ENCODE peak calls at places on chromosome 21, in six cellular contexts. J, F, Q, E, P and A are unnamed samples.
A peak's percentile ranks its signal among the peaks of the same experiment; 100 is the strongest.

GRCh38 chr21:33975548-33976081 is 60.0 kb upstream of the ATP5PO start:
- DNase-seq in E (no peak), F (peak; percentile 82), J (no peak), Q (peak; percentile 19), P (peak; percentile 86), A (no peak)

GRCh38 chr21:35075546-35075945 is 26.4 kb upstream of the RUNX1 start:
- DNase-seq in E (no peak), P (peak; percentile 81), J (no peak), Q (peak; percentile 46), F (no peak), A (peak; percentile 59)

GRCh38 chr21:33997432-33997831 is 75.9 kb upstream of the MRPS6 start:
- DNase-seq in F (no peak), P (no peak), Q (no peak), E (no peak), J (no peak), A (no peak)

GRCh38 chr21:43370888-43371570 is 55.9 kb downstream of the SIK1 start:
- DNase-seq in Q (no peak), E (no peak), J (no peak), F (no peak), P (peak; percentile 71), A (no peak)

GRCh38 chr21:29238967-29239289 is 59.8 kb upstream of the BACH1 start:
- DNase-seq in Q (peak; percentile 39), J (no peak), E (no peak), F (peak; percentile 80), P (no peak), A (no peak)

GRCh38 chr21:28068455-28069358 is 924.0 kb downstream of the LTN1 start:
- DNase-seq in Q (no peak), E (no peak), J (no peak), P (no peak), F (no peak), A (no peak)

GRCh38 chr21:35234725-35235124 is 185.6 kb upstream of the RUNX1 start:
- DNase-seq in F (no peak), J (no peak), P (no peak), E (no peak), Q (peak; percentile 76), A (no peak)

GRCh38 chr21:35743571-35743970 is 316.8 kb downstream of the SETD4 start:
- DNase-seq in J (no peak), Q (peak; percentile 23), E (no peak), P (peak; percentile 71), F (no peak), A (no peak)

GRCh38 chr21:46091118-46091517 is 6.8 kb upstream of the COL6A2 start:
- DNase-seq in J (no peak), P (no peak), Q (no peak), E (peak; percentile 65), F (no peak), A (no peak)

GRCh38 chr21:46092811-46093667 is 4.9 kb upstream of the COL6A2 start:
- DNase-seq in Q (no peak), F (no peak), P (no peak), J (no peak), E (no peak), A (no peak)

GRCh38 chr21:46093668-46094400 is 4.1 kb upstream of the COL6A2 start:
- DNase-seq in E (peak; percentile 69), F (no peak), J (peak; percentile 10), P (no peak), Q (no peak), A (no peak)

GRCh38 chr21:46091631-46092025 is 6.3 kb upstream of the COL6A2 start:
- DNase-seq in J (no peak), E (no peak), F (no peak), Q (no peak), P (no peak), A (no peak)

GRCh38 chr21:46092026-46092764 is 5.7 kb upstream of the COL6A2 start:
- DNase-seq in J (peak; percentile 49), P (no peak), F (no peak), Q (peak; percentile 97), E (peak; percentile 93), A (peak; percentile 67)
- H3K4me3 ChIP-seq in J (no peak overlapping the region), P (no peak overlapping the region), F (no peak overlapping the region), Q (no peak overlapping the region), E (peak overlapping the region; percentile 50), A (no peak overlapping the region)

DNA sequence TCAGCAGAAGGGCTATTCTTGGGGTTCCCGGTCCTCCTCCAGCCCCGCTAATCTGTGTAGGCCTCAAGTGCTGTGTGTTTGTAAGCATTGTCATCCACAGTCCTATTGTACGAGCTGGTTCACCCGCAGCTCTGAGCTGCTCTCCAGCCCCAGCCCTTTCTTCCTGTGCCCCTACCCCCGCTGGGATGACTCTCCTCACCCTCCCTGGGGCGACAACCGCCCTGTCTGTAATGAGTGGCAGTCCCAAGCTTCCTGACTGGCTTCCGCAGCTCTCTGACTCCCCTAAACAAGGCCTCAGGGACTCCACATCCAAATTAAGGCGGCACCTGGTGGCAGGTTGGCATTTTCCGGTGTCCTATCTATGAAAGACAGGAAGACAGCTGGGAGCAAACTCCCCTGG is 45.8 kb downstream of the TFF3 start:
- DNase-seq in F (no peak), Q (no peak), P (peak; percentile 16), J (no peak), E (no peak), A (no peak)
- TF ChIP-seq CTCF in F (no peak), Q (no peak), P (peak; percentile 22), J (no peak), E (no peak), A (no peak)

DNA sequence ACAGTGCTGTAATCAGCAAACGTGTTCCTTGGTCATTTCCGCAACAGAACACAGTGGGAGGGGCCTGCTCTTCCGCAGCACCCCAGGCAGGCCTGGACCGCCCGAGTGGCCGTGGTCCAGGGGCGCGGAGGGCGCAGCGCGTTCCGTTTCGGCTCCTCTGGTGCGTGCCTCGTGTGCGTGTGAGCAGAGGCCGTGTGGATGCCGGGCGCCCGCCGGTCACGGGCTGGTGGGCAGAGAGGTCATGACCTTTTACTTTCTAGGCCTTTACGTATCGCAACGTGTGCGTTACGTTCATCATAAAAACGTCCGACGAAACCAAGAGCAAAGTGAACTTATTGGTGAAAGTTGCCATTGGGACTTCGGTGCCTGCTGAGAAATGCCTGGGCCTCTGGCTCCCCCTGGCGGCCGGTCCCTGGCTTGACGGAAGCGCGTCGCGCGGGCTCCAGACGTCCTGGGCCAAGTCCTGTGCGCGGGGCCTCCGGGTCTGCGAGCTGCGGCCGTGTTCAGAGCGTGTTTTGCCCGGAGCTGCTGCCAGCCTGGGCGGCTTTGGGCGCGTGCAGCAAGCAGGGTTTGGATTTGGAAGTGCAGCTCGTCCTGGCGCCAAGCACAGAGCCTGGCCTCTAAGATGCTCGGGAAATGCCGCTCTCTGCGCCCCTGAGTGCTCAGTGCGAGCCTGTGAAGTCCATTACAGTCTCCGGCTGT is 34.4 kb downstream of the COL18A1 start:
- DNase-seq in P (peak; percentile 77), F (peak; percentile 79), E (no peak), Q (peak; percentile 90), J (peak; percentile 89), A (peak; percentile 94)
- H3K4me3 ChIP-seq in P (no peak overlapping the region), F (peak overlapping the region; percentile 17), E (peak overlapping the region; percentile 57), Q (no peak overlapping the region), J (peak overlapping the region; percentile 54), A (peak overlapping the region; percentile 25)

GRCh38 chr21:39373634-39374033 is 24.7 kb upstream of the HMGN1 start:
- DNase-seq in E (no peak), F (peak; percentile 79), Q (peak; percentile 38), J (no peak), P (peak; percentile 72), A (peak; percentile 64)
- TF ChIP-seq CTCF in E (no peak), F (peak; percentile 50), Q (peak; percentile 46), J (peak; percentile 11), P (peak; percentile 73), A (peak; percentile 53)

DNA sequence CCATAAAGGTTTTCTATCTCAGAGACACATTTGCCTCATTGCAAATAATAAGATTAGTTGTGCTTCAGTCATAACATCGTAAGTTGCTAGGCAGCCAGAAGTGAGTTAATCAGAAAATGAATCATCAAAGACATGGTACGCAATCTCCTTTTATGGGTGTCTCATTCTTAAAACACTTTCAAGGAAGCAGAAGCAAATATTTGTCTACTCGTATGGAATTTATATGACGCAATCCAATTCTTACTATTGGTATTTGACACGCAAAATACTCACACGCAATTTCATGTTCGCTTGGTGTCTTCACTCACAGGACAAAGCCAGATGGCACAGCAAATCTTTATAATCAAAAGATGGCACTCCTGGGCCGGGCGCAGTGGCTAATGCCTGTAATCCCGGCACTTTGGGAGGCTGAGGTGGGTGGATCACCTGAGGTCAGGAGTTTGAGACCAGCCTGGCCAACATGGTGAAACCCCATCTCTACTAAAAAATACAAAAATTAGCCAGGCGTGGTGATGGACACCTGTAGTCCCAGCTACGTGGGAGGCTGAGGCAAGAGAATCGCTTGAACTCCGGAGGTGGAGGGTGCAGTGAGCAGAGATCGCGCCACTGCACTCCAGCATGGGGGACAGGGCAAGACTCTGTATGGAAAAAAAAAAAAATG is 56.4 kb downstream of the HLCS start:
- DNase-seq in J (no peak), F (no peak), E (no peak), P (peak; percentile 96), Q (peak; percentile 98), A (peak; percentile 99)
- H3K4me3 ChIP-seq in J (no peak overlapping the region), F (no peak overlapping the region), E (no peak overlapping the region), P (no peak overlapping the region), Q (no peak overlapping the region), A (no peak overlapping the region)

GRCh38 chr21:36792505-36792967 is 93.6 kb downstream of the SIM2 start:
- DNase-seq in Q (no peak), E (no peak), P (peak; percentile 95), F (no peak), J (no peak), A (peak; percentile 11)

GRCh38 chr21:36791150-36791549 is 92.2 kb downstream of the SIM2 start:
- DNase-seq in E (no peak), Q (no peak), J (no peak), P (no peak), F (no peak), A (no peak)

GRCh38 chr21:36791695-36792451 is 93.0 kb downstream of the SIM2 start:
- DNase-seq in E (no peak), P (no peak), J (peak; percentile 27), Q (no peak), F (no peak), A (no peak)

GRCh38 chr21:36788116-36788515 is 89.2 kb downstream of the SIM2 start:
- DNase-seq in J (no peak), Q (no peak), F (no peak), E (no peak), P (peak; percentile 33), A (peak; percentile 22)

GRCh38 chr21:36790616-36791015 is 91.7 kb downstream of the SIM2 start:
- DNase-seq in J (no peak), P (no peak), E (no peak), F (no peak), Q (no peak), A (no peak)
- TF ChIP-seq CTCF in J (no peak), P (no peak), E (no peak), F (no peak), Q (no peak), A (no peak)

DNA sequence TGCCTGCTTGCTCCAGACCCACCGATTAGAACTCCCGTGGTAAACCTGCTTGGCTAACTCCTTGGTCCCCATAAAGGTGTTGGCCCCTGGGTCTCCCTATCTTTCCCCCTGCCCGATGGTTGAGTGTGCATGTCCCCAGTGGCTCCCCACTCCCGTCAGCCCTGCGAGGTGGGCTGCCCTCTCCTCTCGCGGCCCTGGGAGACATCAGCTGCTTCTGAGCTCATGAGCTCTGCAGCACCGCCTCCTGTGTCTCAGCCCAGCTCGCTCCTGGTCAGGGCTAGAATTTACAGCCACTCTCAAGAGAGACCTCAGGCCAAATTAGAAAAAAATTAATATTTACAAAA is 15.9 kb upstream of the ZBTB21 start:
- DNase-seq in Q (no peak), J (no peak), F (no peak), E (no peak), P (no peak), A (no peak)
- H3K4me3 ChIP-seq in Q (no peak overlapping the region), J (no peak overlapping the region), F (no peak overlapping the region), E (no peak overlapping the region), P (no peak overlapping the region), A (no peak overlapping the region)

GRCh38 chr21:20971296-20971921 is 26.8 kb upstream of the NCAM2 start:
- DNase-seq in J (peak; percentile 21), F (peak; percentile 31), P (peak; percentile 52), Q (peak; percentile 68), E (no peak), A (peak; percentile 69)
- TF ChIP-seq CTCF in J (peak; percentile 48), F (no peak), P (peak; percentile 33), Q (peak; percentile 66), E (no peak), A (peak; percentile 60)